ENCODE peak calls at places on chromosomes 6 and 20, in eight cellular contexts. E is SIG-M5; P is stimulated activated CD4-positive, alpha-beta T cell treated with anti-CD3 and anti-CD28 coated beads, Interleukin-1b, Interleukin-23, amount 100 ng/mL, for 1 hour; A is IMR-90; X is Panc1; C is progenitor cell of endocrine pancreas; J is neural crest cell; V is AG10803. I is an unnamed sample.
A peak's percentile ranks its signal among the peaks of the same experiment; 100 is the strongest.

GRCh38 chr6:159819932-159820640 is 20.0 kb downstream of the PNLDC1 start:
- DNase-seq in E (peak; percentile 69), P (no peak), A (no peak), X (no peak), C (no peak), J (peak; percentile 11), V (no peak), I (no peak)

GRCh38 chr6:126529605-126530004 is 189.7 kb downstream of the CENPW start:
- DNase-seq in E (no peak), P (no peak), A (no peak), X (no peak), C (no peak), J (no peak), V (peak; percentile 6), I (no peak)

GRCh38 chr6:4167833-4168232 is 32.5 kb upstream of the ECI2 start:
- DNase-seq in E (no peak), P (no peak), A (no peak), X (no peak), C (no peak), J (no peak), V (no peak), I (no peak)

GRCh38 chr20:34045294-34045693 is 51.6 kb downstream of the RALY start:
- DNase-seq in E (no peak), P (no peak), A (peak; percentile 18), X (no peak), C (no peak), J (no peak), V (no peak), I (no peak)

GRCh38 chr6:30543824-30544223 is 12.5 kb downstream of the GNL1 start:
- DNase-seq in E (no peak), P (no peak), A (no peak), X (no peak), C (no peak), J (no peak), V (no peak), I (no peak)

GRCh38 chr6:3315068-3315467 is 56.3 kb downstream of the PSMG4 start:
- DNase-seq in E (no peak), P (no peak), A (no peak), X (no peak), C (no peak), J (no peak), V (no peak), I (no peak)

GRCh38 chr6:134503542-134504281 is 185.8 kb upstream of the SGK1 start:
- DNase-seq in E (no peak), P (no peak), A (no peak), X (no peak), C (no peak), J (no peak), V (no peak), I (no peak)

GRCh38 chr6:72913797-72914196 is 291.9 kb downstream of the KCNQ5 start:
- DNase-seq in E (no peak), P (no peak), A (no peak), X (no peak), C (no peak), J (no peak), V (no peak), I (no peak)

GRCh38 chr6:153130515-153131036 is 506 bp downstream of the RGS17 start:
- DNase-seq in E (no peak), P (no peak), A (no peak), X (no peak), C (peak; percentile 22), J (no peak), V (no peak), I (no peak)

GRCh38 chr20:34859826-34860545 is 12.7 kb downstream of the GGT7 start:
- DNase-seq in E (no peak), P (no peak), A (no peak), X (no peak), C (no peak), J (no peak), V (no peak), I (no peak)

GRCh38 chr6:92024071-92024470 is 1395.3 kb downstream of the EPHA7 start:
- DNase-seq in E (no peak), P (no peak), A (no peak), X (no peak), C (no peak), J (no peak), V (no peak), I (no peak)

GRCh38 chr20:46342451-46343357 is 34.4 kb upstream of the CDH22 start:
- DNase-seq in E (no peak), P (no peak), A (no peak), X (no peak), C (no peak), J (no peak), V (no peak), I (no peak)